ENCODE peak calls at places on chromosomes 6 and 20, in six cellular contexts. E is heart right ventricle, Y is MM.1S, A is GM23248, O is body of pancreas, T is left lung. D is an unnamed sample.

GRCh38 chr6:147438758-147439528 is 69.5 kb upstream of the SAMD5 start:
- DNase-seq in E (no peak), Y (no peak), A (no peak), O (no peak), T (no peak), D (no peak)

GRCh38 chr6:11609324-11610071 is 71.9 kb downstream of the TMEM170B start:
- DNase-seq in E (peak; percentile 64), Y (no peak), A (peak; percentile 96), O (no peak), T (peak; percentile 35), D (no peak)

GRCh38 chr6:21931641-21932335 is 338.2 kb downstream of the SOX4 start:
- DNase-seq in E (no peak), Y (no peak), A (peak; percentile 62), O (no peak), T (no peak), D (no peak)

GRCh38 chr20:21208999-21209398 is 83.1 kb downstream of the KIZ start:
- DNase-seq in E (no peak), Y (no peak), A (no peak), O (no peak), T (no peak), D (no peak)

GRCh38 chr6:130134594-130134993 is 88.2 kb downstream of the SAMD3 start:
- DNase-seq in E (no peak), Y (no peak), A (no peak), O (no peak), T (no peak), D (peak; percentile 80)

GRCh38 chr6:146595981-146596731 is 2.6 kb upstream of the ADGB start:
- DNase-seq in E (peak; percentile 25), Y (no peak), A (no peak), O (no peak), T (peak; percentile 32), D (no peak)

GRCh38 chr6:67467341-67467740 is 1167.7 kb upstream of the ADGRB3 start:
- DNase-seq in E (no peak), Y (no peak), A (no peak), O (no peak), T (no peak), D (no peak)

GRCh38 chr20:59525500-59526241 is 78.7 kb upstream of the PHACTR3 start:
- DNase-seq in E (peak; percentile 53), Y (peak; percentile 40), A (peak; percentile 69), O (peak; percentile 49), T (no peak), D (no peak)

GRCh38 chr6:83151114-83151513 is 42.0 kb downstream of the PGM3 start:
- DNase-seq in E (no peak), Y (no peak), A (no peak), O (no peak), T (no peak), D (no peak)

GRCh38 chr20:37615507-37616425 is 78.1 kb upstream of the CTNNBL1 start:
- DNase-seq in E (no peak), Y (peak; percentile 37), A (peak; percentile 32), O (peak; percentile 40), T (no peak), D (peak; percentile 4)

GRCh38 chr6:143253630-143254029 is 192.9 kb downstream of the AIG1 start:
- DNase-seq in E (no peak), Y (no peak), A (no peak), O (no peak), T (no peak), D (no peak)

GRCh38 chr6:118660218-118660569 is 8.8 kb upstream of the CEP85L start:
- DNase-seq in E (peak; percentile 14), Y (peak; percentile 52), A (peak; percentile 27), O (peak; percentile 41), T (no peak), D (peak; percentile 52)

GRCh38 chr6:5855787-5856186 is 150.9 kb downstream of the NRN1 start:
- DNase-seq in E (no peak), Y (no peak), A (no peak), O (no peak), T (no peak), D (no peak)

GRCh38 chr6:13331516-13332348 is 3.4 kb upstream of the TBC1D7 start:
- DNase-seq in E (no peak), Y (peak; percentile 57), A (peak; percentile 49), O (no peak), T (no peak), D (peak; percentile 56)

GRCh38 chr20:38343107-38343797 is 3.0 kb upstream of the LBP start:
- DNase-seq in E (no peak), Y (no peak), A (no peak), O (peak; percentile 29), T (peak; percentile 39), D (no peak)

GRCh38 chr6:106339334-106340029 is 13.9 kb upstream of the ATG5 start:
- DNase-seq in E (peak; percentile 20), Y (peak; percentile 40), A (peak; percentile 91), O (peak; percentile 66), T (no peak), D (peak; percentile 13)

GRCh38 chr6:21604081-21604480 is 10.5 kb downstream of the SOX4 start:
- DNase-seq in E (no peak), Y (no peak), A (no peak), O (no peak), T (no peak), D (no peak)

DNA sequence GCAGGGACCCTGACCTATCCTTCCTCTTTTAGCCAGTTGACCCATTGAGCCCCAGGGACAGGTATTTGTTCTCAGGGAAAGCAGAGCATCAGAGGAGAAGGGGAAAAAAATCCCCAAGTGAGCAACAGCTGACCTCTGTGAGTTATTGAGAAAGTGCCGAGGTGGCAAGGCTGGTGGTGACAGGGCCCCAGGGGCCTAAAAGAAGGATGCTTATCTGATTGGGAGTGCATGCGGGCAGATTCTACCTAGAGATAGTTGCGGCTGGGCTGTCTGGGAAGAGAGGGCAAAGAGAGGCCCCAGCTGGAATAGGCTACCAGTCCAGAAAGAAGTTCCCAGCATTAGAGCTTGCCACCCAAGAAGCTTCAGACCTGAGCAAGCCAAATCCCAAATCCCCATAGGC is 26.5 kb upstream of the MAFB start:
- DNase-seq in E (no peak), Y (no peak), A (no peak), O (no peak), T (no peak), D (no peak)
- H3K4me3 ChIP-seq in E (no peak overlapping the region), Y (no peak overlapping the region), A (no peak overlapping the region), O (no peak overlapping the region), T (no peak overlapping the region), D (no peak overlapping the region)

GRCh38 chr20:17663040-17663399 is 19.0 kb downstream of the RRBP1 start:
- DNase-seq in E (no peak), Y (no peak), A (no peak), O (peak; percentile 10), T (no peak), D (no peak)

GRCh38 chr20:17661121-17661744 is 20.8 kb downstream of the RRBP1 start:
- DNase-seq in E (no peak), Y (no peak), A (peak; percentile 69), O (no peak), T (no peak), D (no peak)

GRCh38 chr20:17664025-17664638 is 17.9 kb downstream of the RRBP1 start:
- DNase-seq in E (no peak), Y (no peak), A (no peak), O (peak; percentile 65), T (no peak), D (no peak)

GRCh38 chr20:17662333-17663039 is 19.6 kb downstream of the RRBP1 start:
- DNase-seq in E (peak; percentile 52), Y (no peak), A (peak; percentile 98), O (peak; percentile 81), T (no peak), D (no peak)

GRCh38 chr20:17663486-17663885 is 18.6 kb downstream of the RRBP1 start:
- DNase-seq in E (no peak), Y (no peak), A (peak; percentile 48), O (peak; percentile 4), T (no peak), D (no peak)
- H3K4me1 ChIP-seq in E (peaks cover 16% of the 10 kb centered on the region), Y (peaks cover 17% of the 10 kb centered on the region), A (peaks cover 79% of the 10 kb centered on the region), O (peaks cover 92% of the 10 kb centered on the region), T (no peaks in the 10 kb centered on the region), D (peaks cover 7% of the 10 kb centered on the region)

GRCh38 chr20:45934587-45935415 is at the start of gene PCIF1:
- DNase-seq in E (peak; percentile 98), Y (peak; percentile 97), A (peak; percentile 99), O (peak; percentile 98), T (peak; percentile 98), D (peak; percentile 98)

GRCh38 chr20:45937765-45938164 is 3.3 kb downstream of the PCIF1 start:
- DNase-seq in E (no peak), Y (no peak), A (no peak), O (no peak), T (no peak), D (no peak)

GRCh38 chr20:45935416-45936046 is 1.0 kb downstream of the PCIF1 start:
- DNase-seq in E (no peak), Y (no peak), A (peak; percentile 76), O (no peak), T (no peak), D (no peak)

GRCh38 chr20:45933231-45934045 is 1.0 kb upstream of the PCIF1 start:
- DNase-seq in E (peak; percentile 81), Y (peak; percentile 76), A (peak; percentile 83), O (peak; percentile 81), T (peak; percentile 81), D (peak; percentile 44)

GRCh38 chr20:45934046-45934586 is 367 bp upstream of the PCIF1 start:
- DNase-seq in E (peak; percentile 74), Y (peak; percentile 39), A (peak; percentile 68), O (peak; percentile 54), T (peak; percentile 73), D (no peak)
- H3K4me3 ChIP-seq in E (peak overlapping the region; percentile 94), Y (peak overlapping the region; percentile 97), A (peak overlapping the region; percentile 95), O (peak overlapping the region; percentile 94), T (peak overlapping the region; percentile 99), D (peak overlapping the region; percentile 90)

DNA sequence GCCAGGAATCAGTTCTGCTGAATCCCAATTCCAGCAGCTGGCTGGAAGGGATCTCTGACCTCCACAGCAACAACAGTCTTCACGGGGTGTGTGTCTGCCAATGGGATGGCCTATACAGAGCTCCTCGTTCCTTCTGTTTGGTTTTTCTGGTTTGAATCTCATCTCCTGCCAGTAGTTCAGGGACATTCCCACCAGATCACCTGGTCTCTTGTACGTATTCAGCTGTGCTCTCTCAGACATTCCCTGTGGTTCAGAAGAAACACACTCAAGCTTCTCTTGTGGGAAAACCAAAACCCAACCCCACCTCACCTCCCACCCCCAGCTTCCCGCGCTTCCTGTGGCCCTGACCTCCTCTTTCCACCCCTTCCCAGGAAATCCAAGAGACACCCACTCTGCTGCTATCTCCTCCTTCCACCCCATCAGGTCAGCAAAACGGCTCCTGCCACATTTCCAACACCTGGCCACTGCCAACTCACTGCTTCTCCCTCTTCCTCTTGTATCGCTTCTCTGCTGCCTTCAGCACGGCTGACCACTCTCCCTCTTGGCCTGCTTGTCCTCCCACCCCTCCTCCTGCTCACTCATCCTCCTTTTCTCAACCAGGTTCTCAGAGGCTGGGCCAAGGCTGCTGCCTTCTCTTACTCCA is 63.3 kb upstream of the PTGIS start:
- DNase-seq in E (no peak), Y (no peak), A (no peak), O (no peak), T (no peak), D (no peak)
- H3K4me1 ChIP-seq in E (peaks cover 13% of the 10 kb centered on the region), Y (peaks cover 20% of the 10 kb centered on the region), A (no peaks in the 10 kb centered on the region), O (peaks cover 7% of the 10 kb centered on the region), T (peaks cover 3% of the 10 kb centered on the region), D (no peaks in the 10 kb centered on the region)